ENCODE peak calls at places on chromosomes 2 and 18, in nine cellular contexts. R is GM12865; P is IMR-90; O is coronary artery; Q is testis; Z is body of pancreas; B is osteoblast; T is CD8-positive, alpha-beta T cell; G is vagina. D is an unnamed sample.

GRCh38 chr2:173126819-173127218 is 51.2 kb downstream of the MAP3K20 start:
- DNase-seq in R (peak; percentile 26), P (peak; percentile 62), O (no peak), Q (no peak), Z (no peak), B (no peak), T (no peak), G (no peak), D (peak; percentile 84)

GRCh38 chr18:2326999-2327398 is 244.3 kb downstream of the METTL4 start:
- DNase-seq in R (no peak), P (no peak), O (no peak), Q (no peak), Z (no peak), B (no peak), T (no peak), G (no peak), D (no peak)

GRCh38 chr2:140128909-140129308 is 1348.7 kb upstream of the NXPH2 start:
- DNase-seq in R (no peak), P (no peak), O (no peak), Q (no peak), Z (no peak), B (no peak), T (no peak), G (no peak), D (no peak)

GRCh38 chr2:8872821-8873432 is 35.5 kb upstream of the KIDINS220 start:
- DNase-seq in R (peak; percentile 54), P (peak; percentile 73), O (no peak), Q (no peak), Z (peak; percentile 13), B (peak; percentile 75), T (no peak), G (no peak), D (peak; percentile 71)

GRCh38 chr2:75311521-75311920 is 112.2 kb upstream of the TACR1 start:
- DNase-seq in R (no peak), P (no peak), O (no peak), Q (no peak), Z (no peak), B (peak; percentile 56), T (no peak), G (no peak), D (no peak)

GRCh38 chr2:98297817-98298684 is 48.2 kb upstream of the CNGA3 start:
- DNase-seq in R (no peak), P (no peak), O (no peak), Q (no peak), Z (no peak), B (no peak), T (no peak), G (no peak), D (no peak)

GRCh38 chr2:193303464-193303863 is 1108.7 kb upstream of the TMEFF2 start:
- DNase-seq in R (no peak), P (no peak), O (no peak), Q (no peak), Z (no peak), B (no peak), T (no peak), G (no peak), D (no peak)

GRCh38 chr2:114543106-114543806 is 100.8 kb downstream of the DPP10 start:
- DNase-seq in R (no peak), P (no peak), O (no peak), Q (peak; percentile 70), Z (peak; percentile 58), B (no peak), T (no peak), G (no peak), D (no peak)

DNA sequence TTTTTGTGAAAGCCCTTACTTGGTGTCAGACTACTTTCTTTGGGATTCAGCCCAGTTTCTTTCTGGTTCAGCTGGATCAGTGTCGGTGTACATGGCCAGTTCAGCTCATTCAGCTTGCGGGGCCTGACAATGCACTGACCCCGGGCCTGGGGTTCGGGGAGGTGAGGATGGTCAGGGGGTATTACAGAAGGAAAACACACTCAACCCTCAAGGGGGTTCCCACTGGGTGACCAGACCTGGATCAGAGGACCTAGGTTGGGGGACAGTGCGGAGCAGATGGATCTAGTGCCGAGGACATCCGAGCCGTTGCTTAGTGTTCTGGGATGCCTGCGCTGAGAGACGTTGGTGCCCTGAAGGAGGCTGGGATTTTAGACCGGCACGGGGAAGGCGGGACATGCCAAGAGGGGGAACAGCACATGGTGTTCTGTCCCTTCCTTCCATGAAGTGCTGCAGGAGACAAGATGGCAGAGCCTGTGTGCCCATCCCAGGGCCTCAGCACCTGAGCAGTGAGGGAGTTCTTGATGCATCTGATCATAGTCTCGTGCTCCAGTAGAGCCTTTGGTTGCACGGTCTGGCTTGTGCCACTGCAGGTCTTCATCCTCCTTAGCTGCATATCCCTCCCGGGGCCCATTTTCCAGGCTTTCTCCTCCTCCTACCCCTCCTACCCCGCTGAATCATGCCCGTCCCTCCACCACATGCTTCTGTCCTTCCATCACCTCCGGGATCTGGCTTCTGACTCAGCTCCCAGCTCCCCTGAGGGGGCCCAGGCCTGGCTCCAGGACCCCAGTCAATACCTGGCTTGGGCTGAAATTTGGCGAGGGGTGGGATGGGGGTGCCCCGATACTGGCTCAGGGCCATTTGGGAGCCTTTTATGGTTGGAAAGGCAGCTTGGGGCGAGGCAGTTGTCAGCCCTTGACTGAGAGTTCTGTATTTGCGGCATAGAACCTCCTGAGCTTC is 18.0 kb downstream of the SPEG start:
- DNase-seq in R (no peak), P (peak; percentile 95), O (peak; percentile 98), Q (no peak), Z (no peak), B (peak; percentile 100), T (no peak), G (no peak), D (peak; percentile 97)
- H3K4me3 ChIP-seq in R (no peak overlapping the region), P (no peak overlapping the region), O (peak overlapping the region; percentile 83), Q (no peak overlapping the region), Z (no peak overlapping the region), B (peak overlapping the region; percentile 39), T (no peak overlapping the region), G (no peak overlapping the region), D (no peak overlapping the region)

DNA sequence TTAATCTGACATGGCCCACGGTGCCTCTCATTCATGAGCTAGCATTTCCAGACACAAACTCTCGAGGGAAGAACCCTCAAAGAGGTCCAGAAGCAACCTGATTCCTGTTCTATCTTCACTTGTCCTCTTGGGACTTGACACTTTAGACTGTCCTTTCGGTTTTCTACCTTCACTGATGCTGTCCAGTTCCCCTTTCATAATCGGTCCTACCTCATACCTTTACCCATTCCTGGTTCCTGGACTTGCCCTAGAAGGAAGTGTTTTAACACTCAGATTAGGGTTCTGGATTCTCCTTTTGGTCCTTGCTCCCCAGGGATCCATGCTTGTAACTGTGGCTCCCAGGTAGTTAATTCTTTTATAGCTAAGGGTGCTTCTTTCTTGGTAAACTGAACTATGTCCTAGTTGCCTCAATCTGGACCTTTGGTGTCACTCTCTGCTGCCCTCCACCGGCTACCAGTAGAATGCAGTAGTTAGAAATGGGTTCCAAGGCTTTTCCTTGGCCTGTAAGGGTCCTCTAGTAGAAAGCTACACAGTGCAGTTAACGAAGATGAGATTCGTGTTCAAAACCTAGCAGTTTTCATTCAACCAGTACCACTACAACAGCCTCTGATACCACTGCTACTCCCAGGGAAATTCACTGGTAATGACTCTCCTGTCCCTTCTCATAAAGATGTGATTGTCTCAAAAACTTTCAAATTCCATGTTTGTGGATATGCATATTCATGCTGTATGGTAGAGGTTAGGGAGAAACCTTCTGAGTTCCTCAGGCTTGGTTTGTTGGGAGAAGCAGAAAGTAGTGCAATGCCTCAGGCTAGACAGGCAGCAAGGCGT is 178.1 kb upstream of the CYP26B1 start:
- DNase-seq in R (peak; percentile 26), P (peak; percentile 1), O (no peak), Q (peak; percentile 30), Z (peak; percentile 10), B (no peak), T (no peak), G (no peak), D (no peak)
- TF ChIP-seq CTCF in R (peak; percentile 72), P (peak; percentile 48), O (no peak), Q (no peak), Z (peak; percentile 36), B (peak; percentile 82), T (no peak), G (no peak), D (peak; percentile 59)

GRCh38 chr2:196241175-196241574 is 69.8 kb upstream of the STK17B start:
- DNase-seq in R (no peak), P (no peak), O (no peak), Q (no peak), Z (no peak), B (no peak), T (no peak), G (no peak), D (no peak)

GRCh38 chr2:196244516-196244915 is 73.1 kb upstream of the STK17B start:
- DNase-seq in R (no peak), P (no peak), O (no peak), Q (no peak), Z (no peak), B (no peak), T (no peak), G (no peak), D (no peak)

GRCh38 chr2:196239622-196240587 is 68.5 kb upstream of the STK17B start:
- DNase-seq in R (peak; percentile 92), P (peak; percentile 93), O (no peak), Q (peak; percentile 39), Z (peak; percentile 75), B (no peak), T (peak; percentile 72), G (no peak), D (peak; percentile 82)

GRCh38 chr2:196244966-196245365 is 73.6 kb upstream of the STK17B start:
- DNase-seq in R (no peak), P (peak; percentile 60), O (no peak), Q (no peak), Z (no peak), B (no peak), T (no peak), G (no peak), D (no peak)

DNA sequence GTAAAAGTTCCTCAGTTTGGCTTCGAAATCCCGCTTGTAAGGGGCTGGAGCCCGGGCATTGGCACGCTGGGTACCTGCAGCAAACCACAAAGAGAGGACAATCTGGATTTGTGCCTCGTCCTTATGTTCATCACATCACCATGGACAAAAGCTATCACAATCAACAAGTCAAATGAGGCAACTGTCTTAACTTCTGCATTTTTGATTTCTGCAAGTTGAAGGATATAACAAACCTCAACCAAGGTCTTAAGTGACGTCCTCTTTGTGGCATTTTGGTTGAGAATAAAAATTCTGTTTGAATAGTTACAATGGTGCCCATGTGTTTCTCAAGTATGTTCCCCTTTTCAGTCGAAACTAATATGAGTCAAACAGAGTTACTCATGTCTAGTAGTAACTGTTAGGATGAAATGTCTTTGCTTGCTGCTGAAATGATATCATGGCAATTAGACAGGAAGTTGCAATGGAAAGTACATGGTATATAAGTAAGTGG is 70.8 kb upstream of the STK17B start:
- DNase-seq in R (peak; percentile 78), P (peak; percentile 71), O (no peak), Q (no peak), Z (peak; percentile 39), B (no peak), T (no peak), G (no peak), D (peak; percentile 46)
- H3K4me3 ChIP-seq in R (no peak overlapping the region), P (no peak overlapping the region), O (no peak overlapping the region), Q (no peak overlapping the region), Z (no peak overlapping the region), B (no peak overlapping the region), T (no peak overlapping the region), G (no peak overlapping the region), D (no peak overlapping the region)

DNA sequence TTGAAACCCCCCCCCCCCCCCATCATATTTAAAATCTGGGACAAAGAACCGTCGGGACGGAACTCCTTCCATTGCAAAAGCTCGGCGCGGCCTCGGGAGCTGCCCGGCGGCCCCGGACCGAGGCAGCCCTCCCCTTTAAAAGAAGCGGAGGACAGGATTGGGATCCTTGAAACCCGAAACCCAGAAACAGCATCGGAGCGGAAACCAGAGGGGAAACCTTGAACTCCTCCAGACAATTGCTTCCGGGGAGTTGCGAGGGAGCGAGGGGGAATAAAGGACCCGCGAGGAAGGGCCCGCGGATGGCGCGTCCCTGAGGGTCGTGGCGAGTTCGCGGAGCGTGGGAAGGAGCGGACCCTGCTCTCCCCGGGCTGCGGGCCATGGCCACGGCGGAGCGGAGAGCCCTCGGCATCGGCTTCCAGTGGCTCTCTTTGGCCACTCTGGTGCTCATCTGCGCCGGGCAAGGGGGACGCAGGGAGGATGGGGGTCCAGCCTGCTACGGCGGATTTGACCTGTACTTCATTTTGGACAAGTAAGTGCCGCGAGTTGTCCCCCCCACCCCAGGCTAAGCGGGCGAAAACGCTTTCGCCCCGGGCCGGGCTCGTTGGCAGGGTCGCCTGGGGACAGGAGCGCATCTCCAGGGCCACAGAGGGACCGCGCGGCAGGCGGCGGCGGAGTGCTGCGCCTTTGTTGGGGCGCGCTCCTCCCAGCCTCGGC is at the start of gene ANTXR1:
- DNase-seq in R (no peak), P (peak; percentile 78), O (peak; percentile 88), Q (peak; percentile 63), Z (peak; percentile 39), B (peak; percentile 95), T (peak; percentile 9), G (no peak), D (peak; percentile 85)
- TF ChIP-seq CTCF in R (no peak), P (no peak), O (peak; percentile 14), Q (peak; percentile 3), Z (no peak), B (no peak), T (no peak), G (no peak), D (no peak)